ENCODE peak calls at places on chromosomes 2 and 18, in five cellular contexts. One of them, this sample, is unnamed.

GRCh38 chr2:215907147-215907546 is 106.2 kb downstream of the MREG start:
- DNase-seq in HepG2: no peak
- DNase-seq in GM18507: no peak
- DNase-seq in SK-N-SH: no peak
- DNase-seq in mesenteric fat pad: no peak
- DNase-seq in this sample: no peak

GRCh38 chr2:7992612-7993596 is 689.0 kb upstream of the ID2 start:
- DNase-seq in HepG2: no peak
- DNase-seq in GM18507: no peak
- DNase-seq in SK-N-SH: peak
- DNase-seq in mesenteric fat pad: no peak
- DNase-seq in this sample: no peak

GRCh38 chr18:79242246-79242645 is 153.5 kb upstream of the NFATC1 start:
- DNase-seq in HepG2: no peak
- DNase-seq in GM18507: no peak
- DNase-seq in SK-N-SH: no peak
- DNase-seq in mesenteric fat pad: no peak
- DNase-seq in this sample: no peak

GRCh38 chr2:39419282-39420223 is 17.5 kb downstream of the MAP4K3 start:
- DNase-seq in HepG2: no peak
- DNase-seq in GM18507: no peak
- DNase-seq in SK-N-SH: no peak
- DNase-seq in mesenteric fat pad: no peak
- DNase-seq in this sample: no peak

GRCh38 chr2:237148624-237149023 is 62.9 kb downstream of the COPS8 start:
- DNase-seq in HepG2: no peak
- DNase-seq in GM18507: no peak
- DNase-seq in SK-N-SH: no peak
- DNase-seq in mesenteric fat pad: no peak
- DNase-seq in this sample: no peak

GRCh38 chr18:74897971-74898657 is 300.4 kb downstream of the ZNF407 start:
- DNase-seq in HepG2: no peak
- DNase-seq in GM18507: no peak
- DNase-seq in SK-N-SH: no peak
- DNase-seq in mesenteric fat pad: no peak
- DNase-seq in this sample: no peak

GRCh38 chr2:69693472-69694450 is 48.2 kb upstream of the ANXA4 start:
- DNase-seq in HepG2: no peak
- DNase-seq in GM18507: no peak
- DNase-seq in SK-N-SH: no peak
- DNase-seq in mesenteric fat pad: no peak
- DNase-seq in this sample: no peak

GRCh38 chr18:41972067-41973000 is 17.3 kb downstream of the PIK3C3 start:
- DNase-seq in HepG2: no peak
- DNase-seq in GM18507: no peak
- DNase-seq in SK-N-SH: no peak
- DNase-seq in mesenteric fat pad: no peak
- DNase-seq in this sample: no peak

GRCh38 chr2:136086253-136087016 is 31.5 kb downstream of the CXCR4 start:
- DNase-seq in HepG2: no peak
- DNase-seq in GM18507: no peak
- DNase-seq in SK-N-SH: peak
- DNase-seq in mesenteric fat pad: no peak
- DNase-seq in this sample: no peak

GRCh38 chr2:213562539-213563180 is 278.4 kb downstream of the SPAG16 start:
- DNase-seq in HepG2: no peak
- DNase-seq in GM18507: no peak
- DNase-seq in SK-N-SH: no peak
- DNase-seq in mesenteric fat pad: no peak
- DNase-seq in this sample: no peak

GRCh38 chr2:232649033-232649432 is 15.6 kb downstream of the EFHD1 start:
- DNase-seq in HepG2: no peak
- DNase-seq in GM18507: no peak
- DNase-seq in SK-N-SH: no peak
- DNase-seq in mesenteric fat pad: no peak
- DNase-seq in this sample: no peak

GRCh38 chr2:208179028-208179609 is 10.7 kb downstream of the C2orf80 start:
- DNase-seq in HepG2: peak
- DNase-seq in GM18507: no peak
- DNase-seq in SK-N-SH: no peak
- DNase-seq in mesenteric fat pad: no peak
- DNase-seq in this sample: peak

GRCh38 chr2:41710944-41711343 is 336.9 kb upstream of the PKDCC start:
- DNase-seq in HepG2: no peak
- DNase-seq in GM18507: no peak
- DNase-seq in SK-N-SH: no peak
- DNase-seq in mesenteric fat pad: no peak
- DNase-seq in this sample: no peak

GRCh38 chr2:240624011-240624949 is 1.0 kb upstream of the GPR35 start:
- DNase-seq in HepG2: no peak
- DNase-seq in GM18507: no peak
- DNase-seq in SK-N-SH: no peak
- DNase-seq in mesenteric fat pad: peak
- DNase-seq in this sample: no peak

GRCh38 chr2:179802483-179802882 is 58.9 kb downstream of the ZNF385B start:
- DNase-seq in HepG2: no peak
- DNase-seq in GM18507: no peak
- DNase-seq in SK-N-SH: no peak
- DNase-seq in mesenteric fat pad: no peak
- DNase-seq in this sample: no peak

GRCh38 chr2:2577366-2577765 is 246.3 kb upstream of the MYT1L start:
- DNase-seq in HepG2: no peak
- DNase-seq in GM18507: no peak
- DNase-seq in SK-N-SH: peak
- DNase-seq in mesenteric fat pad: peak
- DNase-seq in this sample: peak

GRCh38 chr2:223549215-223549614 is 52.9 kb downstream of the SCG2 start:
- DNase-seq in HepG2: peak
- DNase-seq in GM18507: no peak
- DNase-seq in SK-N-SH: peak
- DNase-seq in mesenteric fat pad: no peak
- DNase-seq in this sample: no peak

GRCh38 chr18:53234610-53235009 is 894.6 kb downstream of the DCC start:
- DNase-seq in HepG2: no peak
- DNase-seq in GM18507: no peak
- DNase-seq in SK-N-SH: no peak
- DNase-seq in mesenteric fat pad: no peak
- DNase-seq in this sample: no peak

GRCh38 chr2:39665811-39666488 is at the start of gene TMEM178A:
- DNase-seq in HepG2: no peak
- DNase-seq in GM18507: no peak
- DNase-seq in SK-N-SH: peak
- DNase-seq in mesenteric fat pad: no peak
- DNase-seq in this sample: no peak

GRCh38 chr2:1586251-1586945 is 157.9 kb downstream of the PXDN start:
- DNase-seq in HepG2: no peak
- DNase-seq in GM18507: no peak
- DNase-seq in SK-N-SH: no peak
- DNase-seq in mesenteric fat pad: peak
- DNase-seq in this sample: no peak

GRCh38 chr2:206255003-206255402 is 19.5 kb upstream of the ZDBF2 start:
- DNase-seq in HepG2: no peak
- DNase-seq in GM18507: no peak
- DNase-seq in SK-N-SH: no peak
- DNase-seq in mesenteric fat pad: no peak
- DNase-seq in this sample: no peak

GRCh38 chr2:12119841-12120240 is 373.4 kb downstream of the LPIN1 start:
- DNase-seq in HepG2: no peak
- DNase-seq in GM18507: no peak
- DNase-seq in SK-N-SH: no peak
- DNase-seq in mesenteric fat pad: no peak
- DNase-seq in this sample: no peak

GRCh38 chr2:210617732-210618330 is 61.4 kb downstream of the CPS1 start:
- DNase-seq in HepG2: peak
- DNase-seq in GM18507: peak
- DNase-seq in SK-N-SH: peak
- DNase-seq in mesenteric fat pad: no peak
- DNase-seq in this sample: no peak

GRCh38 chr18:13973061-13973460 is 57.7 kb upstream of the MC2R start:
- DNase-seq in HepG2: no peak
- DNase-seq in GM18507: no peak
- DNase-seq in SK-N-SH: no peak
- DNase-seq in mesenteric fat pad: no peak
- DNase-seq in this sample: no peak

GRCh38 chr2:28447943-28448737 is 47.7 kb upstream of the PLB1 start:
- DNase-seq in HepG2: no peak
- DNase-seq in GM18507: no peak
- DNase-seq in SK-N-SH: no peak
- DNase-seq in mesenteric fat pad: no peak
- DNase-seq in this sample: no peak

GRCh38 chr18:61628085-61628484 is 264.7 kb downstream of the RNF152 start:
- DNase-seq in HepG2: no peak
- DNase-seq in GM18507: no peak
- DNase-seq in SK-N-SH: no peak
- DNase-seq in mesenteric fat pad: no peak
- DNase-seq in this sample: no peak

GRCh38 chr2:31205186-31205585 is 12.1 kb downstream of the CAPN14 start:
- DNase-seq in HepG2: no peak
- DNase-seq in GM18507: no peak
- DNase-seq in SK-N-SH: no peak
- DNase-seq in mesenteric fat pad: no peak
- DNase-seq in this sample: peak

GRCh38 chr18:23855721-23856120 is 158.8 kb upstream of the TTC39C start:
- DNase-seq in HepG2: no peak
- DNase-seq in GM18507: no peak
- DNase-seq in SK-N-SH: no peak
- DNase-seq in mesenteric fat pad: no peak
- DNase-seq in this sample: peak

GRCh38 chr2:138689705-138690104 is 90.5 kb downstream of the NXPH2 start:
- DNase-seq in HepG2: no peak
- DNase-seq in GM18507: no peak
- DNase-seq in SK-N-SH: no peak
- DNase-seq in mesenteric fat pad: no peak
- DNase-seq in this sample: no peak

GRCh38 chr18:35740616-35741015 is 159.1 kb downstream of the GALNT1 start:
- DNase-seq in HepG2: no peak
- DNase-seq in GM18507: no peak
- DNase-seq in SK-N-SH: no peak
- DNase-seq in mesenteric fat pad: no peak
- DNase-seq in this sample: no peak

GRCh38 chr2:96325038-96325883 is at the start of gene ITPRIPL1:
- DNase-seq in HepG2: peak
- DNase-seq in GM18507: no peak
- DNase-seq in SK-N-SH: peak
- DNase-seq in mesenteric fat pad: peak
- DNase-seq in this sample: no peak

GRCh38 chr2:152961376-152961775 is 243.0 kb downstream of the ARL6IP6 start:
- DNase-seq in HepG2: no peak
- DNase-seq in GM18507: no peak
- DNase-seq in SK-N-SH: no peak
- DNase-seq in mesenteric fat pad: no peak
- DNase-seq in this sample: no peak

GRCh38 chr2:119849838-119850565 is 90.3 kb downstream of the PTPN4 start:
- DNase-seq in HepG2: no peak
- DNase-seq in GM18507: no peak
- DNase-seq in SK-N-SH: no peak
- DNase-seq in mesenteric fat pad: no peak
- DNase-seq in this sample: no peak

GRCh38 chr2:45845566-45845965 is 194.1 kb downstream of the PRKCE start:
- DNase-seq in HepG2: no peak
- DNase-seq in GM18507: no peak
- DNase-seq in SK-N-SH: peak
- DNase-seq in mesenteric fat pad: no peak
- DNase-seq in this sample: no peak

GRCh38 chr2:72864500-72864899 is 22.7 kb upstream of the SPR start:
- DNase-seq in HepG2: no peak
- DNase-seq in GM18507: no peak
- DNase-seq in SK-N-SH: no peak
- DNase-seq in mesenteric fat pad: no peak
- DNase-seq in this sample: no peak

This sample was measured in osteocyte.